ENCODE peak calls at places on chromosome 15, in nine cellular contexts. One of them, this sample, is unnamed.

GRCh38 chr15:56981160-56981559 is 62.7 kb downstream of the TCF12 start:
- DNase-seq in AG20443: no peak
- DNase-seq in MM.1S: no peak
- DNase-seq in T-cell: no peak
- DNase-seq in EH: no peak
- DNase-seq in ovary: no peak
- DNase-seq in EL: no peak
- DNase-seq in cortex of kidney: no peak
- DNase-seq in CD8-positive, alpha-beta memory T cell: no peak
- DNase-seq in this sample: no peak

GRCh38 chr15:72835289-72835890 is 51.8 kb upstream of the ADPGK start:
- DNase-seq in MM.1S: peak
- DNase-seq in ovary: no peak
- DNase-seq in EL: no peak
- DNase-seq in AG20443: no peak
- DNase-seq in EH: peak
- DNase-seq in T-cell: no peak
- DNase-seq in CD8-positive, alpha-beta memory T cell: no peak
- DNase-seq in cortex of kidney: no peak
- DNase-seq in this sample: no peak

GRCh38 chr15:51367322-51367976 is 26.0 kb downstream of the GLDN start:
- DNase-seq in CD8-positive, alpha-beta memory T cell: no peak
- DNase-seq in ovary: peak
- DNase-seq in EH: peak
- DNase-seq in EL: peak
- DNase-seq in MM.1S: no peak
- DNase-seq in T-cell: no peak
- DNase-seq in AG20443: peak
- DNase-seq in cortex of kidney: no peak
- DNase-seq in this sample: no peak

GRCh38 chr15:81087121-81087520 is 46.9 kb upstream of the CFAP161 start:
- DNase-seq in MM.1S: no peak
- DNase-seq in EH: peak
- DNase-seq in ovary: no peak
- DNase-seq in cortex of kidney: no peak
- DNase-seq in CD8-positive, alpha-beta memory T cell: no peak
- DNase-seq in EL: no peak
- DNase-seq in AG20443: peak
- DNase-seq in T-cell: no peak
- DNase-seq in this sample: no peak

GRCh38 chr15:99744142-99744541 is 10.9 kb upstream of the LYSMD4 start:
- DNase-seq in CD8-positive, alpha-beta memory T cell: no peak
- DNase-seq in EL: no peak
- DNase-seq in EH: no peak
- DNase-seq in MM.1S: no peak
- DNase-seq in ovary: no peak
- DNase-seq in AG20443: no peak
- DNase-seq in T-cell: no peak
- DNase-seq in cortex of kidney: no peak
- DNase-seq in this sample: no peak

GRCh38 chr15:65620833-65621232 is 905 bp upstream of the SLC24A1 start:
- DNase-seq in EL: no peak
- DNase-seq in ovary: no peak
- DNase-seq in EH: no peak
- DNase-seq in T-cell: no peak
- DNase-seq in AG20443: no peak
- DNase-seq in CD8-positive, alpha-beta memory T cell: no peak
- DNase-seq in cortex of kidney: no peak
- DNase-seq in MM.1S: no peak
- DNase-seq in this sample: no peak

GRCh38 chr15:25331860-25332259 is 107.0 kb downstream of the UBE3A start:
- DNase-seq in ovary: no peak
- DNase-seq in CD8-positive, alpha-beta memory T cell: no peak
- DNase-seq in MM.1S: no peak
- DNase-seq in EH: no peak
- DNase-seq in EL: no peak
- DNase-seq in AG20443: no peak
- DNase-seq in T-cell: no peak
- DNase-seq in cortex of kidney: no peak
- DNase-seq in this sample: no peak

GRCh38 chr15:101283931-101284330 is 6.6 kb upstream of the SELENOS start:
- DNase-seq in CD8-positive, alpha-beta memory T cell: no peak
- DNase-seq in AG20443: no peak
- DNase-seq in EL: no peak
- DNase-seq in EH: no peak
- DNase-seq in T-cell: no peak
- DNase-seq in MM.1S: no peak
- DNase-seq in ovary: no peak
- DNase-seq in cortex of kidney: no peak
- DNase-seq in this sample: no peak

GRCh38 chr15:70250208-70251201 is 152.8 kb upstream of the TLE3 start:
- DNase-seq in CD8-positive, alpha-beta memory T cell: no peak
- DNase-seq in ovary: peak
- DNase-seq in EL: no peak
- DNase-seq in cortex of kidney: no peak
- DNase-seq in AG20443: no peak
- DNase-seq in MM.1S: no peak
- DNase-seq in EH: no peak
- DNase-seq in T-cell: no peak
- DNase-seq in this sample: no peak

GRCh38 chr15:36469567-36469966 is 109.9 kb upstream of the CDIN1 start:
- DNase-seq in CD8-positive, alpha-beta memory T cell: no peak
- DNase-seq in cortex of kidney: no peak
- DNase-seq in EH: peak
- DNase-seq in ovary: no peak
- DNase-seq in AG20443: no peak
- DNase-seq in T-cell: no peak
- DNase-seq in EL: peak
- DNase-seq in MM.1S: no peak
- DNase-seq in this sample: no peak

GRCh38 chr15:92011611-92012367 is 158.3 kb downstream of the SLCO3A1 start:
- DNase-seq in ovary: no peak
- DNase-seq in EH: peak
- DNase-seq in T-cell: no peak
- DNase-seq in EL: no peak
- DNase-seq in MM.1S: no peak
- DNase-seq in cortex of kidney: no peak
- DNase-seq in AG20443: peak
- DNase-seq in CD8-positive, alpha-beta memory T cell: no peak
- DNase-seq in this sample: no peak

GRCh38 chr15:66702770-66703539 is 919 bp downstream of the SMAD6 start:
- DNase-seq in ovary: peak
- DNase-seq in AG20443: no peak
- DNase-seq in CD8-positive, alpha-beta memory T cell: no peak
- DNase-seq in T-cell: no peak
- DNase-seq in MM.1S: no peak
- DNase-seq in EL: no peak
- DNase-seq in EH: no peak
- DNase-seq in cortex of kidney: no peak
- DNase-seq in this sample: no peak

GRCh38 chr15:58410353-58410752 is 21.4 kb upstream of the LIPC start:
- DNase-seq in EL: no peak
- DNase-seq in CD8-positive, alpha-beta memory T cell: peak
- DNase-seq in AG20443: peak
- DNase-seq in EH: peak
- DNase-seq in cortex of kidney: no peak
- DNase-seq in MM.1S: no peak
- DNase-seq in ovary: peak
- DNase-seq in T-cell: peak
- DNase-seq in this sample: no peak

GRCh38 chr15:90914240-90915080 is 11.4 kb downstream of the MAN2A2 start:
- DNase-seq in AG20443: no peak
- DNase-seq in ovary: no peak
- DNase-seq in MM.1S: no peak
- DNase-seq in T-cell: no peak
- DNase-seq in EL: no peak
- DNase-seq in cortex of kidney: no peak
- DNase-seq in CD8-positive, alpha-beta memory T cell: no peak
- DNase-seq in EH: no peak
- DNase-seq in this sample: no peak

GRCh38 chr15:60363024-60363674 is 34.6 kb downstream of the ANXA2 start:
- DNase-seq in cortex of kidney: no peak
- DNase-seq in CD8-positive, alpha-beta memory T cell: no peak
- DNase-seq in EL: no peak
- DNase-seq in T-cell: no peak
- DNase-seq in MM.1S: no peak
- DNase-seq in EH: peak
- DNase-seq in AG20443: no peak
- DNase-seq in ovary: no peak
- DNase-seq in this sample: no peak

GRCh38 chr15:80587816-80588456 is 107.2 kb upstream of the ABHD17C start:
- DNase-seq in T-cell: no peak
- DNase-seq in ovary: no peak
- DNase-seq in cortex of kidney: no peak
- DNase-seq in CD8-positive, alpha-beta memory T cell: no peak
- DNase-seq in EH: peak
- DNase-seq in MM.1S: no peak
- DNase-seq in AG20443: no peak
- DNase-seq in EL: peak
- DNase-seq in this sample: no peak

GRCh38 chr15:98754283-98755022 is 106.1 kb downstream of the IGF1R start:
- DNase-seq in cortex of kidney: no peak
- DNase-seq in AG20443: peak
- DNase-seq in MM.1S: no peak
- DNase-seq in T-cell: no peak
- DNase-seq in CD8-positive, alpha-beta memory T cell: no peak
- DNase-seq in ovary: no peak
- DNase-seq in EL: peak
- DNase-seq in EH: peak
- DNase-seq in this sample: no peak

GRCh38 chr15:48774484-48774883 is 36.4 kb downstream of the CEP152 start:
- DNase-seq in EH: peak
- DNase-seq in T-cell: no peak
- DNase-seq in AG20443: no peak
- DNase-seq in EL: peak
- DNase-seq in cortex of kidney: no peak
- DNase-seq in MM.1S: no peak
- DNase-seq in CD8-positive, alpha-beta memory T cell: no peak
- DNase-seq in ovary: no peak
- DNase-seq in this sample: no peak